ENCODE peak calls at places on chromosomes 3 and 15, in four cellular contexts. H is IMR-90, O is HCT116, Q is fibroblast of lung. R is an unnamed sample.

GRCh38 chr3:53169045-53169831 is 8.2 kb downstream of the PRKCD start:
- DNase-seq in H (no peak), O (no peak), Q (no peak), R (peak)

GRCh38 chr3:177451940-177452484 is 254.7 kb upstream of the TBL1XR1 start:
- DNase-seq in H (peak), O (no peak), Q (peak), R (no peak)

GRCh38 chr3:15724446-15724845 is 73.3 kb downstream of the ANKRD28 start:
- DNase-seq in O (no peak), Q (no peak), H (no peak), R (no peak)

GRCh38 chr3:183878071-183878470 is 6.6 kb downstream of the PARL start:
- DNase-seq in Q (no peak), O (no peak), H (no peak), R (no peak)

GRCh38 chr15:48541659-48542334 is 103.7 kb downstream of the FBN1 start:
- DNase-seq in H (peak), Q (peak), O (no peak), R (no peak)

GRCh38 chr3:47009225-47010049 is 30.0 kb downstream of the NBEAL2 start:
- DNase-seq in O (no peak), Q (peak), H (peak), R (peak)

GRCh38 chr3:172259191-172259590 is 189.1 kb downstream of the GHSR start:
- DNase-seq in Q (no peak), H (no peak), O (no peak), R (no peak)

GRCh38 chr3:175193815-175194518 is 334.8 kb downstream of the NAALADL2 start:
- DNase-seq in H (peak), O (peak), Q (peak), R (no peak)

GRCh38 chr3:1987983-1988382 is 110.7 kb upstream of the CNTN4 start:
- DNase-seq in H (no peak), Q (no peak), O (no peak), R (no peak)

GRCh38 chr15:53437985-53438841 is 321.2 kb downstream of the WDR72 start:
- DNase-seq in O (no peak), H (no peak), Q (no peak), R (no peak)

GRCh38 chr15:31265871-31266711 is 60.5 kb upstream of the KLF13 start:
- DNase-seq in H (no peak), Q (peak), O (no peak), R (peak)

GRCh38 chr3:42827654-42828053 is 18.4 kb downstream of the ACKR2 start:
- DNase-seq in Q (no peak), O (no peak), H (no peak), R (no peak)

GRCh38 chr3:170953736-170954135 is 45.3 kb upstream of the EIF5A2 start:
- DNase-seq in Q (no peak), H (no peak), O (no peak), R (no peak)

GRCh38 chr15:34335176-34335575 is 2.4 kb downstream of the SLC12A6 start:
- DNase-seq in Q (no peak), O (no peak), H (no peak), R (no peak)

GRCh38 chr15:67836477-67836876 is 3.4 kb downstream of the RNU6-1 start:
- DNase-seq in O (no peak), H (peak), Q (peak), R (no peak)

GRCh38 chr15:51199541-51199940 is 104.8 kb upstream of the TNFAIP8L3 start:
- DNase-seq in Q (no peak), H (no peak), O (no peak), R (no peak)

GRCh38 chr3:73740041-73740440 is 115.3 kb upstream of the PDZRN3 start:
- DNase-seq in O (no peak), Q (peak), H (peak), R (no peak)

GRCh38 chr15:41930221-41930866 is 36.5 kb upstream of the SPTBN5 start:
- DNase-seq in H (peak), O (peak), Q (peak), R (no peak)

GRCh38 chr15:57158589-57158988 is 217.7 kb upstream of the CGNL1 start:
- DNase-seq in O (no peak), H (peak), Q (no peak), R (no peak)

GRCh38 chr3:172038823-172039222 is 555 bp upstream of the FNDC3B start:
- DNase-seq in Q (peak), H (peak), O (no peak), R (peak)

GRCh38 chr3:23489338-23490158 is 286.4 kb downstream of the UBE2E2 start:
- DNase-seq in H (peak), O (no peak), Q (peak), R (no peak)

GRCh38 chr15:99164119-99164518 is 59.2 kb downstream of the SYNM start:
- DNase-seq in Q (no peak), O (no peak), H (no peak), R (no peak)

GRCh38 chr3:128192131-128192530 is 38.9 kb downstream of the EEFSEC start:
- DNase-seq in O (no peak), Q (no peak), H (no peak), R (no peak)

GRCh38 chr3:155572085-155572484 is 172.8 kb downstream of the PLCH1 start:
- DNase-seq in O (no peak), H (no peak), Q (peak), R (no peak)

GRCh38 chr3:37505415-37505814 is 331.0 kb upstream of the LRRFIP2 start:
- DNase-seq in Q (no peak), O (no peak), H (no peak), R (no peak)

GRCh38 chr15:39828374-39828931 is 45.8 kb upstream of the FSIP1 start:
- DNase-seq in Q (peak), O (no peak), H (peak), R (no peak)

GRCh38 chr3:59438492-59438891 is 388.7 kb upstream of the CFAP20DC start:
- DNase-seq in H (no peak), Q (no peak), O (no peak), R (no peak)

GRCh38 chr3:34323517-34323916 is 525.1 kb downstream of the PDCD6IP start:
- DNase-seq in H (no peak), Q (no peak), O (no peak), R (no peak)

DNA sequence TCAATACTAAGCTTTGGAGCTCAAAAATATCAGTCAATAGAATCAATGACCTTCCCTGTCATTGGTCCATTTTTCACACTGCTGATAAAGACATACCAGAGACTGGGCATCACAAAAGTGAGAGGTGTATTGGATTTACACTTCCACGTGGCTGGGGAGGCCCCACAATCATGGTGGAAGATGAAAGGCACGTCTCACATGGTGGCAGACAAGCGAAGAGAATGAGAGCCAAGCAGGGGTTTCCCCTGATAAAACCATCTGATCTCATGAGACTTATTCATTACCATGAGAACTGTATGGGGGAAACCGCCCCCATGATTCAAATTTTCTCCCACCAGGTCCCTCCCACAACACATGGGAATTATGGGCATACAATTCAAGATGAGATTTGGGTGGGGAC is 81.9 kb downstream of the ANXA2 start:
- DNase-seq in Q (no peak), H (no peak), O (no peak), R (no peak)
- H3K4me2 ChIP-seq in Q (no peak), H (no peak), O (no peak), R (no peak)

DNA sequence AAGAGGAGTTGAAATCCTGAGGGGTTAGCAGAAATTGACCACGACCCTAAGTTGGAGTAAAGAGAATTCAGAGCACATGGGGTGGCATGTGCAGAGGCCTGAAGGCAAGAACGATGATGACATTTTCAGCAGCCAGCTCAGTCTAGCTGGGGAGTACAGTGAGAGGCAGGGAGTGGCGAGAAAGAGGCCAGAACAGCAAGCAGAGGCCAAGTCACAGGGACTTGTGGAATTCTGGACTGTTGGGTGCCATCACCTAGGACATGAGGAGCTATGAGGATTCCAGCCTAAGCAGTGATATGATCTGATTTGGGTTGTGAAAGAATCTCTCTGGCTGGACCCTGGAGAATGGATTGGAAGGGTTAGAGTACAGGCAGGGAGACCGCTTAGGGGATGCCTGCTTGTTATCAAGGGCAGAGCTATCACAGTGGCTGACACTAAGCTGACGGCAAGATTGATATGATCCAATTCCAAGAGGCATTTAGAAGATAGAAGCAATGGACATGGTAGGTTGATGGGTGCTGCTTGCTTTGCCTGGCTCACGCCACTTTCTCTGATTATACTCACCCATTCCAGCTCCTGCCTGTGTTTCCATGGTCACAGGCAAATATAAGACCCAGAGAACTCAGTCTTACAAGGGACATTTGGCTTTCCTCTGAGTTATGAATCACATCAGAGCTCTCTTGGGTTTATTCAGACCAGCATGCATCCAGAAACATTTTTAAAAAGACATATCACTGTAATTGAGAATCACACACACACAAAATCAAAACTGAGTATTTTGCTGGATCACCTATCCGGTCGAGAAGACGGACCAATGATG is 66.4 kb downstream of the LRTM1 start:
- DNase-seq in H (peak), O (no peak), Q (no peak), R (no peak)
- H3K4me2 ChIP-seq in H (no peak), O (no peak), Q (no peak), R (no peak)

GRCh38 chr3:57006048-57006709 is 54.3 kb upstream of the SPATA12 start:
- DNase-seq in H (no peak), O (no peak), Q (no peak), R (no peak)

GRCh38 chr3:57006949-57007419 is 53.5 kb upstream of the SPATA12 start:
- DNase-seq in O (peak), Q (peak), H (peak), R (peak)

GRCh38 chr3:57003676-57004075 is 56.8 kb upstream of the SPATA12 start:
- DNase-seq in Q (no peak), H (no peak), O (no peak), R (no peak)

GRCh38 chr3:57001356-57001755 is 59.1 kb upstream of the SPATA12 start:
- DNase-seq in O (no peak), Q (no peak), H (no peak), R (no peak)

DNA sequence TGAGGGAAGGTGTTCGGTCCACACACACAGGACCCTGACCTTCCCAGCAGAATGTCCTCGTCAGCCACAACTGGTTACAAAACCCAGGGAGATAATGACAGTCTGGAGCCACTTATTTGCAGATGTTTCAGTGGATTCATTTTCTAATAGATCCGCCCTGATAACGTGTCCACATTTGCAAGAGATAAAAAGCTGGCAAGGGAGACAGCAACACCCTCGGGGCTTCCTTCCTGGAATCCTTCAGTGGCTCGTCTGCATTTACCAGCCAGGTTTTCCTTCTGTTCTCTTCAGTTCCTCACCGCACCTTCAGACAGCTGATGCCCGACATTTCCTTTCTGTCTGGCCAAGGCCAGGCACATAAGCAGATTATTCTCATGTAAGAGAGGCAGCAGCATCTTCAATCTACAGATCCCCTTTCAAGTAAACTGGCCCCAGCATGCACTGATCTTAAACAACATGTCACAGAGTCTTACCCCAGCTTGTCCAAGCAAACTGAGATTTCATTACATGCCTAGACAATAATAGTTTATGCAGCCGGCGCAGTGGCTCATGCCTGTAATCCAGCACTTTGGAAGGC is 56.2 kb upstream of the SPATA12 start:
- DNase-seq in H (no peak), O (no peak), Q (no peak), R (no peak)
- H3K4me2 ChIP-seq in H (no peak), O (no peak), Q (no peak), R (no peak)

DNA sequence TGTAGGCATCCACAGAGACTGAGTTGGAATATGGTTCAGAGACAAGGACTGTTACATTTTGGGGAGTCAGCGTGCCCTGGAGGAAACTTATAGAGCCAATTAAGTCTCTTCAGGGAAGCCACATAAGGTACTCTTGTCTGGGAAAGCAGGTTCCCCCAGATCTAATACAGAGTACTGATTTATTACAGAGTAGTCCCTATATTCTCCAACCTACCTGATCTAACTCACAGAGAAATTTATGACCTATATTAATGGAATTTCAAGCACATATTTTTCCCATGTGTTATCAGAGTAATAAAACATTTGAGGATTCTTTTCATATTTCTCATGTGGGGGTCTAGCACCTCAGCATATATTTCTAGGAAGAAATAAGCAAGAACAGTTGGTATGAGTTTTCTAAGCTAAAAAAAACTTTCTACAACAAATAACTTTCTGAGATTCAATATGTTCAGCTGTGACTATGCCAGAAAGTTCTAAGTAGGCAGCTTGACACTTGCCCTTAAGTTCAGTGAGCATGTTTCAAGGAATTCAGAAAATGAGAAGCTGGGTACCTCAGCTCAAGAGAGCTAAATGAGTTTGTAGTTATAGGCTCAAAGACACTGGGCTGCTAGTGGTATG is 75.3 kb upstream of the COL8A1 start:
- DNase-seq in O (no peak), Q (no peak), H (peak), R (no peak)
- H3K4me2 ChIP-seq in O (no peak), Q (no peak), H (peak), R (no peak)

GRCh38 chr15:66405007-66405406 is 18.3 kb downstream of the MAP2K1 start:
- DNase-seq in H (peak), Q (no peak), O (no peak), R (no peak)
- H3K4me2 ChIP-seq in H (no peak), Q (no peak), O (no peak), R (peak)

GRCh38 chr3:157416347-157417087 is 20.1 kb upstream of the PTX3 start:
- DNase-seq in H (no peak), O (no peak), Q (no peak), R (no peak)
- H3K4me2 ChIP-seq in H (no peak), O (no peak), Q (no peak), R (no peak)

DNA sequence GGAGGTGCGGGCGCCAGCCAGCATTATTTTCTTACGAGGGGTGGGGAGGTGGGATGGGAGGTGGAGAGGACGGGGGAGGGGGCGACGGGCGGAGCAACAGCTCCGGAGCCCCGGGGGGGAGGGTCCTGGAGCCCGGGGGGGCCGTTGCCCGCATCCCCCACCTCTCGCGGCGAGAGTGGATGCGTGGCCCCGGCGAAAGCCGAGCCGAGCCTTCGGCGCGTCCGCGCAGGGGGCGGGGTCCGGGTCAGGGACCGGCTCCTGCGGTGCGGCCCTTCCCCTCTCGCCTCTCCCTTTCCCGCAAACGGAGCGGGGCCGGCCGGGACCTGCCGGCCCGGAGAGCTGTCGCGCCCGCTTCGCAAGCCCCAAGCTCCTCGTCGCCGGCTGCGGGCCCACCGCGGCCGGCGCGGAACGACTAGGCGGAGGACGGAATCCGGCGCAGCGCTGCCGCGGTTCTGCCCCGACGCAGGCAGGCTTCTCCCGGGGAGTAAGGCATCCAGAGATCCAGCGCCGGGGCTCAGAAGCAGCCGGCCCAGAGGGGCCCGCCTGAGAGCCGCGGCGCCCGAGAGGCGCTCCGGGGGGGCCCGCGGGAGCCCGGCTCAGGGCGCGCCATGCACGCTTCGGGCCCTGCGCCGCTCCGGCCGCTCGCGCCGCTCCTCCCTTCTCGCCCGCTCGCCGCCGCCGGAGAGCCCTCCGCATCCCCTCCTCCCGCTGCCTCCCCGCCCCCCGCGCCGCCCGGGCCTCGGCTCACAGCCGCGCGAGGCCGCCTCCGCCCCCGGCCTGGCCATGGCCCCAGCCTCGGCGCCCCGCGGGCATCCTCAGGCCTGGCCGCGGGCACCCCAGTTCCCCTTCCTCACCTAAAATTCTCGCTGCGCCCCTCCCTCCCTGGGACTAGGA is 449 bp upstream of the ADCY5 start:
- DNase-seq in O (no peak), Q (peak), H (peak), R (peak)
- H3K4me2 ChIP-seq in O (no peak), Q (peak), H (peak), R (peak)

GRCh38 chr15:62856466-62857246 is 185.9 kb upstream of the TPM1 start:
- DNase-seq in Q (no peak), O (no peak), H (no peak), R (no peak)
- H3K4me2 ChIP-seq in Q (no peak), O (no peak), H (no peak), R (no peak)

GRCh38 chr3:143222981-143223380 is 103.4 kb downstream of the CHST2 start:
- DNase-seq in Q (no peak), O (no peak), H (no peak), R (no peak)
- H3K4me2 ChIP-seq in Q (no peak), O (no peak), H (no peak), R (no peak)